ENCODE peak calls at places on chromosomes 2 and 18, in eight cellular contexts. M is HS-5, Z is sciatic nerve, B is iris pigment epithelial cell, E is heart right ventricle, L is tibial artery, A is SIG-M5, I is astrocyte of the spinal cord. T is an unnamed sample.

GRCh38 chr2:46337208-46337994 is 40.2 kb downstream of the EPAS1 start:
- DNase-seq in I (no peak), L (no peak), M (no peak), B (no peak), E (no peak), A (no peak), Z (no peak), T (no peak)

GRCh38 chr2:106028192-106028591 is 165.9 kb downstream of the UXS1 start:
- DNase-seq in I (no peak), A (no peak), M (no peak), L (no peak), B (no peak), Z (no peak), E (no peak), T (no peak)

GRCh38 chr2:55111570-55112228 is 61.4 kb upstream of the RTN4 start:
- DNase-seq in I (peak), L (peak), Z (peak), M (peak), B (peak), E (peak), A (peak), T (peak)

GRCh38 chr18:54828290-54828871 is at the start of gene RAB27B:
- DNase-seq in L (peak), M (peak), I (peak), Z (peak), A (no peak), B (peak), E (peak), T (no peak)

GRCh38 chr18:36035253-36035652 is 32.1 kb downstream of the RPRD1A start:
- DNase-seq in A (no peak), M (no peak), I (no peak), B (no peak), Z (no peak), E (no peak), L (no peak), T (no peak)

GRCh38 chr2:95043300-95043786 is 17.8 kb downstream of the MAL start:
- DNase-seq in M (peak), L (peak), I (peak), Z (peak), B (peak), E (peak), A (no peak), T (peak)

GRCh38 chr2:20962939-20963543 is 80.8 kb downstream of the APOB start:
- DNase-seq in A (no peak), E (peak), B (peak), M (peak), Z (peak), I (peak), L (peak), T (no peak)

GRCh38 chr2:80169811-80170594 is 134.5 kb downstream of the LRRTM1 start:
- DNase-seq in Z (no peak), I (no peak), A (no peak), L (no peak), B (no peak), E (no peak), M (no peak), T (no peak)

GRCh38 chr2:220521591-220521990 is 894.2 kb downstream of the SLC4A3 start:
- DNase-seq in L (no peak), Z (no peak), E (no peak), I (no peak), M (no peak), B (no peak), A (no peak), T (no peak)

GRCh38 chr2:135585586-135585985 is 54.3 kb downstream of the R3HDM1 start:
- DNase-seq in E (no peak), A (no peak), Z (no peak), B (peak), M (no peak), I (no peak), L (no peak), T (no peak)

GRCh38 chr2:218516614-218517013 is 51.5 kb downstream of the USP37 start:
- DNase-seq in M (no peak), I (no peak), E (no peak), L (no peak), Z (no peak), A (no peak), B (no peak), T (no peak)

GRCh38 chr2:217277646-217278048 is 417.8 kb upstream of the TNP1 start:
- DNase-seq in B (peak), Z (no peak), A (no peak), M (peak), E (no peak), L (no peak), I (peak), T (peak)

GRCh38 chr18:48943736-48944527 is 6.8 kb downstream of the SMAD7 start:
- DNase-seq in E (no peak), I (no peak), B (no peak), M (no peak), Z (no peak), L (no peak), A (no peak), T (no peak)

GRCh38 chr2:104658149-104658839 is 195.6 kb upstream of the POU3F3 start:
- DNase-seq in E (peak), Z (no peak), L (no peak), A (no peak), B (no peak), I (no peak), M (no peak), T (no peak)

GRCh38 chr2:74205586-74205985 is 7.2 kb downstream of the MTHFD2 start:
- DNase-seq in E (no peak), L (no peak), A (no peak), I (no peak), B (peak), M (no peak), Z (no peak), T (no peak)

GRCh38 chr2:17272170-17272569 is 246.1 kb downstream of the RAD51AP2 start:
- DNase-seq in A (no peak), E (no peak), M (no peak), I (no peak), Z (no peak), B (no peak), L (no peak), T (no peak)

GRCh38 chr2:170408461-170409163 is 230.7 kb downstream of the MYO3B start:
- DNase-seq in M (no peak), Z (no peak), B (no peak), A (peak), E (no peak), I (no peak), L (no peak), T (no peak)

GRCh38 chr18:49768051-49768391 is 45.3 kb downstream of the ACAA2 start:
- DNase-seq in I (peak), A (no peak), M (no peak), B (peak), E (peak), L (no peak), Z (peak), T (no peak)

GRCh38 chr2:68590702-68591101 is 52.7 kb upstream of the PROKR1 start:
- DNase-seq in L (no peak), B (no peak), Z (no peak), I (no peak), A (no peak), M (no peak), E (no peak), T (no peak)

GRCh38 chr2:55357907-55358306 is 61.7 kb downstream of the CCDC88A start:
- DNase-seq in B (peak), Z (no peak), M (no peak), L (no peak), A (no peak), E (no peak), I (peak), T (peak)

GRCh38 chr2:233098615-233099014 is 38.5 kb downstream of the INPP5D start:
- DNase-seq in L (no peak), M (no peak), B (no peak), I (peak), E (no peak), Z (peak), A (no peak), T (no peak)

GRCh38 chr2:134260726-134261125 is 6.9 kb downstream of the MGAT5 start:
- DNase-seq in L (no peak), Z (peak), B (peak), I (peak), A (no peak), E (no peak), M (no peak), T (peak)

GRCh38 chr2:199797431-199797830 is 53.6 kb downstream of the FTCDNL1 start:
- DNase-seq in I (no peak), Z (no peak), E (no peak), M (no peak), L (no peak), B (no peak), A (no peak), T (no peak)

GRCh38 chr2:109612991-109613921 is 510 bp downstream of the SEPTIN10 start:
- DNase-seq in A (no peak), E (peak), B (peak), M (no peak), I (peak), L (peak), Z (peak), T (no peak)

GRCh38 chr2:10426726-10427567 is 21.2 kb downstream of the ODC1 start:
- DNase-seq in I (no peak), L (no peak), B (no peak), A (no peak), E (no peak), M (no peak), Z (no peak), T (no peak)

GRCh38 chr18:58385472-58385871 is 243.4 kb downstream of the ALPK2 start:
- DNase-seq in I (no peak), Z (no peak), A (no peak), E (no peak), M (no peak), L (peak), B (no peak), T (no peak)

GRCh38 chr2:45008296-45009129 is 739 bp downstream of the SIX2 start:
- DNase-seq in B (peak), I (peak), E (peak), Z (no peak), M (no peak), A (no peak), L (peak), T (no peak)

GRCh38 chr2:68193774-68194372 is 36.2 kb downstream of the PNO1 start:
- DNase-seq in B (peak), Z (no peak), I (peak), M (peak), A (no peak), E (no peak), L (no peak), T (peak)

GRCh38 chr2:138094031-138094430 is 129.8 kb downstream of the HNMT start:
- DNase-seq in L (no peak), I (no peak), B (no peak), E (no peak), M (no peak), A (no peak), Z (no peak), T (no peak)

GRCh38 chr2:148044322-148044721 is 23.4 kb downstream of the MBD5 start:
- DNase-seq in A (no peak), I (no peak), B (no peak), L (no peak), Z (no peak), E (no peak), M (no peak), T (no peak)

T was measured in AG04449.